ENCODE peak calls at places on chromosomes 7 and 10, in nine cellular contexts. V is cardiac muscle cell; E is CD8-positive, alpha-beta memory T cell; F is colonic mucosa; J is transverse colon; T is heart left ventricle; R is fibroblast of lung; I is pancreas; A is GM23248. S is an unnamed sample.

GRCh38 chr7:29126804-29127203 is 19.5 kb downstream of the CPVL start:
- DNase-seq in V (no peak), R (no peak), T (no peak), A (no peak), I (no peak), F (no peak), J (no peak), E (no peak), S (no peak)

GRCh38 chr7:4205828-4206227 is 476.3 kb upstream of the FOXK1 start:
- DNase-seq in R (no peak), F (no peak), E (no peak), V (no peak), T (no peak), A (no peak), I (no peak), J (no peak), S (peak; percentile 74)

GRCh38 chr7:149773446-149774236 is at the start of gene ZNF467:
- DNase-seq in R (peak; percentile 62), I (peak; percentile 87), V (peak; percentile 87), E (peak; percentile 38), F (peak; percentile 74), A (peak; percentile 21), T (peak; percentile 80), J (peak; percentile 70), S (peak; percentile 93)

GRCh38 chr7:133652547-133652946 is 399.7 kb downstream of the EXOC4 start:
- DNase-seq in J (no peak), I (no peak), E (no peak), R (no peak), A (no peak), V (no peak), F (no peak), T (no peak), S (no peak)

GRCh38 chr10:96252730-96253129 is 18.6 kb downstream of the BLNK start:
- DNase-seq in R (no peak), V (no peak), T (no peak), E (no peak), I (no peak), J (no peak), F (no peak), A (no peak), S (no peak)

GRCh38 chr7:25995893-25996529 is 156.0 kb upstream of the NFE2L3 start:
- DNase-seq in E (no peak), V (no peak), I (peak; percentile 70), R (no peak), A (no peak), F (no peak), J (no peak), T (no peak), S (no peak)

GRCh38 chr10:131909929-131910328 is 9.1 kb downstream of the PPP2R2D start:
- DNase-seq in J (no peak), I (no peak), R (no peak), A (no peak), V (no peak), E (no peak), T (no peak), F (no peak), S (no peak)

GRCh38 chr7:52961084-52961483 is 74.3 kb upstream of the POM121L12 start:
- DNase-seq in I (no peak), R (no peak), A (no peak), E (no peak), T (no peak), F (no peak), V (no peak), J (no peak), S (no peak)

GRCh38 chr10:78972160-78972946 is 96.4 kb upstream of the ZMIZ1 start:
- DNase-seq in J (peak; percentile 59), T (peak; percentile 90), R (peak; percentile 93), F (peak; percentile 52), I (peak; percentile 68), A (peak; percentile 94), V (peak; percentile 78), E (no peak), S (peak; percentile 76)

GRCh38 chr10:125149278-125150047 is 10.9 kb downstream of the CTBP2 start:
- DNase-seq in V (peak; percentile 73), F (peak; percentile 91), A (peak; percentile 90), R (peak; percentile 74), I (no peak), T (peak; percentile 75), J (peak; percentile 82), E (no peak), S (peak; percentile 62)

GRCh38 chr10:28677889-28678686 is 767 bp downstream of the BAMBI start:
- DNase-seq in E (peak; percentile 9), R (peak; percentile 28), V (no peak), I (peak; percentile 24), A (peak; percentile 47), J (peak; percentile 13), F (peak; percentile 29), T (peak; percentile 56), S (no peak)

GRCh38 chr7:134882481-134882880 is 103.0 kb downstream of the CALD1 start:
- DNase-seq in F (no peak), R (no peak), E (no peak), J (no peak), T (no peak), A (no peak), V (no peak), I (no peak), S (no peak)

GRCh38 chr7:134879815-134880475 is 100.5 kb downstream of the CALD1 start:
- DNase-seq in T (no peak), F (no peak), I (no peak), J (no peak), V (no peak), E (no peak), R (no peak), A (no peak), S (no peak)

GRCh38 chr7:134875867-134876266 is 96.4 kb downstream of the CALD1 start:
- DNase-seq in V (peak; percentile 77), T (no peak), F (no peak), R (peak; percentile 73), A (peak; percentile 80), I (no peak), J (no peak), E (no peak), S (no peak)

GRCh38 chr7:134874407-134874806 is 95.0 kb downstream of the CALD1 start:
- DNase-seq in R (no peak), F (no peak), V (no peak), E (no peak), J (no peak), A (no peak), I (no peak), T (no peak), S (no peak)

DNA sequence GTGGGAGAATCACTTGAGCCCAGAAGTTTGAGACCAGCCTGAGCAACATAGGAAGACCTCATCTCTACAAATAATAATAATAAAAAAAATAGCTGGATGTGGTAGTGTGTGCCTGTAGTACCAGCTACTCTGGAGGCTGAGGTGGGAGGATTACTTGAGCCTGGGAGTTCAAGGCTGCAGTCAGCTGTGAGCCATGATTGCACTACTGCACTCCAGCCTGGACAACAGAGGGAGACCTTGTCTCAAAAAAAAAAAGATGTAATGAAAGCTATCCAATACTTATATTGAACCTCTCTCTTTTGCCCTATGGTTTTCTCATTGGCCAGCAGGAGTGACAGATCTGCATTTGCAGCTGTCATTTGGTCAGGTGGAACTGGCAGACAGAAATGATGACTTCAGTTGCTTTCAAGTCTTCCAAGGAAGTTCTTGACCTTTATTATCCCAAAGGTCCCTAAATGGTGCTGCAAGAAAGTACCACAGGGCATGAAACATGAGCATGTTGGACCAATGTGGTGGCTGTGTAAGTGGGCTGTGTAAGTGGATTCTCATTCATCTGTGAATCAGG is 99.4 kb downstream of the CALD1 start:
- DNase-seq in J (no peak), V (no peak), E (no peak), T (no peak), I (no peak), R (no peak), F (no peak), A (no peak), S (no peak)
- H3K27ac ChIP-seq in J (peak overlapping the region; percentile 39), V (no peak overlapping the region), E (no peak overlapping the region), T (no peak overlapping the region), I (no peak overlapping the region), R (no peak overlapping the region), F (no peak overlapping the region), A (peak overlapping the region; percentile 7), S (no peak overlapping the region)

GRCh38 chr7:120838281-120838682 is 19.7 kb downstream of the TSPAN12 start:
- DNase-seq in J (no peak), T (no peak), V (no peak), E (no peak), I (no peak), R (no peak), A (no peak), F (no peak), S (no peak)
- H3K4me1 ChIP-seq in J (no peaks in the 10 kb centered on the region), T (peaks cover 10% of the 10 kb centered on the region), V (no peaks in the 10 kb centered on the region), E (no peaks in the 10 kb centered on the region), I (peaks cover 16% of the 10 kb centered on the region), R (no peaks in the 10 kb centered on the region), A (no peaks in the 10 kb centered on the region), F (no peaks in the 10 kb centered on the region), S (no peaks in the 10 kb centered on the region)

GRCh38 chr10:69481280-69481679 is 30.0 kb downstream of the TSPAN15 start:
- DNase-seq in A (no peak), T (no peak), F (no peak), J (no peak), R (no peak), V (no peak), E (no peak), I (no peak), S (no peak)
- H3K27ac ChIP-seq in A (no peak overlapping the region), T (peak overlapping the region; percentile 74), F (peak overlapping the region; percentile 67), J (peak overlapping the region; percentile 81), R (no peak overlapping the region), V (peak overlapping the region; percentile 96), E (no peak overlapping the region), I (no peak overlapping the region), S (peak overlapping the region; percentile 68)

GRCh38 chr7:130995252-130996081 is 261.5 kb upstream of the KLF14 start:
- DNase-seq in F (peak; percentile 71), T (no peak), V (no peak), I (peak; percentile 77), R (no peak), J (no peak), E (no peak), A (peak; percentile 64), S (no peak)
- H3K4me1 ChIP-seq in F (peaks cover 29% of the 10 kb centered on the region), T (peaks cover 75% of the 10 kb centered on the region), V (no peaks in the 10 kb centered on the region), I (peaks cover 36% of the 10 kb centered on the region), R (peaks cover 29% of the 10 kb centered on the region), J (peaks cover 64% of the 10 kb centered on the region), E (peaks cover 85% of the 10 kb centered on the region), A (peaks cover 46% of the 10 kb centered on the region), S (peaks cover 52% of the 10 kb centered on the region)

DNA sequence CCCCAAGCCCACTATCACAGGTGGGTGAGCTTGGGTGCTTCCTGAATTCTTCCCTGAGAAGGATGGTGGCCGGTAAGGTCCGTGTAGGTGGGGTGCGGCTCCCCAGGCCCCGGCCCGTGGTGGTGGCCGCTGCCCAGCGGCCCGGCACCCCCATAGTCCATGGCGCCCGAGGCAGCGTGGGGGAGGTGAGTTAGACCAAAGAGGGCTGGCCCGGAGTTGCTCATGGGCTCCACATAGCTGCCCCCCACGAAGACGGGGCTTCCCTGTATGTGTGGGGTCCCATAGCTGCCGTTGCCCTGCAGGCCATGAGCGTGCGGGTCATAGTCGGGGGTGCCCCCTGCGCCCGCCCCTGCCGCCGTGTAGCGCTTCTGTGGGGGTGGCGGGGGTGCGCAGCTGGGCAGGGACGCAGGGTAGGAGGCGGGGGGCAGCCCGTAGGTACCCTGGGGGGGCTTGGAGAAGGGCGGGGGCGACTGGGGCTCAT is 5.5 kb upstream of the HOXA2 start:
- DNase-seq in E (no peak), R (no peak), T (no peak), A (no peak), V (no peak), J (no peak), F (no peak), I (no peak), S (no peak)
- H3K27ac ChIP-seq in E (no peak overlapping the region), R (peak overlapping the region; percentile 95), T (peak overlapping the region; percentile 81), A (no peak overlapping the region), V (no peak overlapping the region), J (peak overlapping the region; percentile 94), F (peak overlapping the region; percentile 92), I (peak overlapping the region; percentile 10), S (peak overlapping the region; percentile 90)

S was measured in left lung.